ENCODE peak calls at places on chromosomes 2 and 18, in seven cellular contexts. L is fibroblast of lung, N is HepG2, Q is neural progenitor cell, F is GM23248, V is mammary epithelial cell, C is PC-3. O is an unnamed sample.

GRCh38 chr2:196823750-196824149 is 14.6 kb upstream of the C2orf66 start:
- DNase-seq in V (peak), F (peak), C (peak), L (peak), Q (no peak), N (no peak), O (peak)

GRCh38 chr2:108347786-108348185 is 30.0 kb upstream of the SULT1C4 start:
- DNase-seq in F (no peak), Q (no peak), C (no peak), N (no peak), V (no peak), L (no peak), O (no peak)

GRCh38 chr2:148362144-148362796 is 282.3 kb upstream of the EPC2 start:
- DNase-seq in L (no peak), C (no peak), F (no peak), Q (no peak), V (no peak), N (peak), O (no peak)

GRCh38 chr2:234330902-234331301 is 166.0 kb downstream of the ARL4C start:
- DNase-seq in V (no peak), N (no peak), F (no peak), L (no peak), Q (peak), C (no peak), O (no peak)

GRCh38 chr2:9271691-9272090 is 65.1 kb downstream of the ASAP2 start:
- DNase-seq in L (no peak), Q (no peak), F (no peak), C (no peak), V (no peak), N (no peak), O (no peak)

GRCh38 chr2:61785583-61785982 is 68.3 kb downstream of the FAM161A start:
- DNase-seq in L (no peak), F (no peak), V (no peak), N (no peak), Q (no peak), C (no peak), O (no peak)

GRCh38 chr18:77067315-77068061 is 65.1 kb downstream of the MBP start:
- DNase-seq in Q (no peak), V (peak), F (peak), C (peak), N (peak), L (peak), O (peak)

GRCh38 chr2:156505696-156506095 is 69.5 kb downstream of the GPD2 start:
- DNase-seq in Q (no peak), C (no peak), L (peak), N (no peak), V (no peak), F (no peak), O (no peak)

GRCh38 chr2:14524041-14524802 is 108.3 kb upstream of the LRATD1 start:
- DNase-seq in C (peak), V (peak), N (no peak), L (peak), F (peak), Q (no peak), O (no peak)

GRCh38 chr2:10026940-10027569 is 16.3 kb upstream of the KLF11 start:
- DNase-seq in Q (no peak), L (no peak), N (no peak), F (no peak), V (no peak), C (no peak), O (no peak)

GRCh38 chr2:151120016-151120415 is 141.6 kb downstream of the RBM43 start:
- DNase-seq in L (no peak), C (no peak), N (no peak), V (no peak), F (no peak), Q (no peak), O (no peak)

GRCh38 chr2:201171259-201171814 is 11.6 kb upstream of the CASP10 start:
- DNase-seq in V (no peak), C (no peak), L (no peak), F (no peak), N (no peak), Q (no peak), O (peak)

GRCh38 chr18:67265464-67266245 is 250.9 kb downstream of the DSEL start:
- DNase-seq in Q (no peak), V (peak), L (peak), F (peak), C (peak), N (no peak), O (peak)

GRCh38 chr2:206876176-206876575 is 63.1 kb upstream of the CPO start:
- DNase-seq in L (no peak), V (no peak), Q (peak), C (no peak), F (no peak), N (no peak), O (no peak)

GRCh38 chr2:88114821-88115220 is 13.0 kb downstream of the FABP1 start:
- DNase-seq in Q (no peak), C (no peak), V (no peak), N (no peak), L (no peak), F (no peak), O (no peak)

GRCh38 chr2:68776124-68776523 is 41.5 kb downstream of the ARHGAP25 start:
- DNase-seq in C (no peak), Q (no peak), L (no peak), F (no peak), N (no peak), V (no peak), O (no peak)

GRCh38 chr2:38522754-38523349 is 79.9 kb downstream of the HNRNPLL start:
- DNase-seq in V (no peak), Q (no peak), N (no peak), C (no peak), L (no peak), F (no peak), O (no peak)

GRCh38 chr2:201406077-201406662 is 45.1 kb downstream of the TRAK2 start:
- DNase-seq in V (peak), N (peak), F (peak), L (peak), Q (no peak), C (peak), O (peak)

GRCh38 chr18:63290456-63291200 is 28.9 kb downstream of the BCL2 start:
- DNase-seq in V (no peak), Q (peak), F (no peak), C (no peak), L (no peak), N (no peak), O (no peak)

GRCh38 chr2:217943379-217944321 is 59.1 kb downstream of the TNS1 start:
- DNase-seq in V (no peak), N (peak), Q (peak), L (peak), F (peak), C (no peak), O (peak)

GRCh38 chr2:95026471-95027368 is 1.2 kb downstream of the MAL start:
- DNase-seq in N (no peak), C (no peak), Q (no peak), F (no peak), V (no peak), L (no peak), O (no peak)

GRCh38 chr2:102061962-102062795 is 70.4 kb downstream of the IL1R2 start:
- DNase-seq in L (peak), C (peak), V (no peak), N (no peak), F (peak), Q (no peak), O (peak)

GRCh38 chr2:217958206-217958888 is 44.4 kb downstream of the TNS1 start:
- DNase-seq in Q (no peak), C (no peak), N (no peak), F (no peak), V (no peak), L (no peak), O (no peak)

GRCh38 chr2:217478831-217479435 is 523.9 kb downstream of the TNS1 start:
- DNase-seq in V (no peak), N (no peak), Q (no peak), C (no peak), F (no peak), L (no peak), O (no peak)

GRCh38 chr2:19607931-19608762 is 249.7 kb upstream of the OSR1 start:
- DNase-seq in N (no peak), Q (no peak), V (peak), C (peak), L (peak), F (peak), O (no peak)

GRCh38 chr2:71728036-71728435 is 274.7 kb downstream of the DYSF start:
- DNase-seq in N (no peak), C (no peak), Q (no peak), F (no peak), L (no peak), V (no peak), O (no peak)

GRCh38 chr2:102657770-102658169 is 38.4 kb downstream of the SLC9A2 start:
- DNase-seq in N (no peak), C (peak), V (peak), L (no peak), F (no peak), Q (no peak), O (no peak)

GRCh38 chr2:9205963-9206948 is at the start of gene ASAP2:
- DNase-seq in V (peak), F (peak), N (peak), C (peak), Q (peak), L (peak), O (peak)

GRCh38 chr2:43024515-43024962 is 201.9 kb downstream of the ZFP36L2 start:
- DNase-seq in F (peak), N (no peak), C (peak), Q (peak), L (peak), V (no peak), O (peak)

GRCh38 chr2:215699698-215700407 is 264.0 kb upstream of the FN1 start:
- DNase-seq in C (no peak), N (no peak), F (no peak), Q (no peak), V (no peak), L (no peak), O (no peak)
- H3K4me3 ChIP-seq in C (no peak), N (no peak), F (no peak), Q (no peak), V (no peak), L (no peak), O (no peak)

GRCh38 chr2:26563686-26564085 is 77.5 kb downstream of the CIB4 start:
- DNase-seq in N (no peak), V (no peak), L (no peak), Q (no peak), C (no peak), F (no peak), O (no peak)
- TF ChIP-seq EZH2 in N (no peak), V (no peak), L (no peak), Q (no peak), C (no peak), F (no peak), O (no peak)

DNA sequence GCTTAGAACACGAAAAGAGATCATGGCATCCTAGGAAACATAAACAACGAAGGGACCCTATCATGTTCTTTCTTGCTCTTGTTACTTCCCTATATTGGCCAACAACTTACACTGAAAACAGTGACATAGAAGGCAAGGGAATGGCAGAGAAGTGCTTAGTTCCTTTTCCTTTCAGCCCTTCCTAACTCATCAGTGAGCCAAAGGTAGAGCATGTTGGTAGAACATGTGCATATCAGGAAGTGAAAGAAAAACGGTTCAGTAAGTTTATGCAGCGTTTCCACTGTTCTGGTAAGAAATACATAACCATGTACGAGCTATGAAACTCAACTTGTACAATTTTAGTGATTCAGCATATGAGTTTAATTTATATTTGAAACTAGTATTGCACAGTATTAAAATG is 21.7 kb downstream of the AKAIN1 start:
- DNase-seq in V (no peak), Q (no peak), F (no peak), C (no peak), L (no peak), N (no peak), O (no peak)
- H3K4me3 ChIP-seq in V (no peak), Q (no peak), F (no peak), C (no peak), L (no peak), N (no peak), O (no peak)

GRCh38 chr18:7062236-7062635 is 55.4 kb downstream of the LAMA1 start:
- DNase-seq in N (no peak), V (no peak), F (no peak), L (no peak), Q (no peak), C (no peak), O (no peak)
- TF ChIP-seq EZH2 in N (no peak), V (no peak), F (no peak), L (no peak), Q (no peak), C (no peak), O (no peak)

GRCh38 chr18:35485852-35486251 is 11.9 kb downstream of the INO80C start:
- DNase-seq in L (no peak), C (no peak), F (no peak), N (peak), V (no peak), Q (no peak), O (no peak)
- H3K4me3 ChIP-seq in L (no peak), C (no peak), F (no peak), N (no peak), V (no peak), Q (no peak), O (no peak)

GRCh38 chr2:36663851-36664715 is 32.4 kb upstream of the VIT start:
- DNase-seq in Q (peak), N (peak), L (peak), C (peak), V (peak), F (peak), O (peak)
- TF ChIP-seq EZH2 in Q (peak), N (no peak), L (no peak), C (no peak), V (no peak), F (no peak), O (no peak)

DNA sequence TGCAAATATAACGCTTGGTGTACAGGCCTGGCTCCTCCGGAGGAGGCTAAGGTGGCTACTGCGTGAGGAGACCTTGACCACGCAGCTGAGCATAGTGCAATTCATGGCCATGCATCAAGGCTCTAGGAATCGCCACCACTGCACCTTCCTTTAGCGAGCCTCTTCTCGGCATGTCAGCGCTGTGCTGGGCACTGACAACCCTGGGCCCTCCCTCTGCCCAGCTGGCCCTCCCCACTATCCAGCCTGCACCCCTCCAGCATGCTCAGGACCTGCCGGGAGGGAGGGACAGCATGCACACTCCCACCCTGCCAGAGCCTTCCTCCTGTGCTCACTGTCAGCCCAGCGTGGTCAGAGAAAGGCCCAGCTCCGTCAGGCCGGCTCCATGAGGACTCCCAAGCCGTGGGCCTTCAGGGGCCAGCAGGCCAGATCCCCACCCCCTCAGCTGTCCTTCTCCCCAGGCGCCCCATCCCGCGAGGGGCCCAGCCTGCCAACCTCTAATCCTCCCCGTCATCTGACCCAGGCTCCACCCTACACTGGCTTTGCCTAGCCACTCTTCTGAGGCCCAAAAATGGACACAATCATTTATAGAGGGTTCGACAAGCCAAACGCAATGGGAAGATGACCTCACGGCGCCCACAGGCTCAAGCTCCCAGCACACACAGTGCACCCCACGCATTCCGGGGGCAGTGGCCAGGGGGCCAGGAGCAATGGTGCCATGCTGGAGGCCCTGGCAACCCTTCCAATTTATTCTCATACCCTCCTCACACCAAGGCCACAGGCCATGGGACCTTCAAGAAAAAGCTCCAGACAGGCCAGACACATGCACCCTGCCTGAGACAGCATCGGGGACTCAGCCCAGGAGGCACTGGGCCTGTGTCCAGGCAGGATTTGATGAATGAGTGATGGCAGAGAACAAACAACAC is 3.5 kb downstream of the BIN1 start:
- DNase-seq in L (no peak), C (no peak), Q (no peak), F (no peak), N (no peak), V (no peak), O (no peak)
- H3K4me3 ChIP-seq in L (no peak), C (no peak), Q (no peak), F (no peak), N (no peak), V (no peak), O (no peak)

GRCh38 chr2:174340400-174341300 is 5.9 kb downstream of the SP9 start:
- DNase-seq in C (peak), F (no peak), N (peak), V (no peak), Q (peak), L (no peak), O (no peak)
- TF ChIP-seq EZH2 in C (no peak), F (no peak), N (peak), V (peak), Q (no peak), L (peak), O (peak)

O was measured in endothelial cell of umbilical vein.